ENCODE peak calls at places on chromosomes 3 and 15, in four cellular contexts. J is SJSA1; M is mesendoderm; C is CD4-positive, CD25-positive, alpha-beta regulatory T cell. L is an unnamed sample.

GRCh38 chr15:22979069-22979698 is 984 bp downstream of the CYFIP1 start:
- DNase-seq in J (peak), M (peak), C (no peak), L (peak)

GRCh38 chr3:52839892-52840545 is 5.2 kb upstream of the MUSTN1 start:
- DNase-seq in J (no peak), M (no peak), C (no peak), L (no peak)

GRCh38 chr15:98169551-98169950 is 209.0 kb downstream of the ARRDC4 start:
- DNase-seq in J (no peak), M (no peak), C (no peak), L (no peak)

GRCh38 chr15:68047826-68048225 is 6.3 kb upstream of the PIAS1 start:
- DNase-seq in J (no peak), M (no peak), C (no peak), L (no peak)

GRCh38 chr15:65603559-65603958 is 7.4 kb downstream of the INTS14 start:
- DNase-seq in J (no peak), M (no peak), C (no peak), L (no peak)

GRCh38 chr3:74360406-74360805 is 254.1 kb downstream of the CNTN3 start:
- DNase-seq in J (no peak), M (no peak), C (no peak), L (no peak)

GRCh38 chr3:185351371-185351770 is 11.6 kb upstream of the MAP3K13 start:
- DNase-seq in J (no peak), M (no peak), C (no peak), L (no peak)

GRCh38 chr15:35000511-35000910 is 12.4 kb upstream of the ZNF770 start:
- DNase-seq in J (no peak), M (no peak), C (no peak), L (no peak)

GRCh38 chr3:197458179-197458707 is 97.5 kb downstream of the BDH1 start:
- DNase-seq in J (no peak), M (no peak), C (no peak), L (peak)

GRCh38 chr3:105906834-105907233 is 38.0 kb upstream of the CBLB start:
- DNase-seq in J (no peak), M (no peak), C (no peak), L (no peak)

GRCh38 chr3:47578691-47579632 is at the start of gene CSPG5:
- DNase-seq in J (no peak), M (no peak), C (peak), L (peak)

GRCh38 chr3:130671545-130671944 is 75.1 kb downstream of the PIK3R4 start:
- DNase-seq in J (no peak), M (peak), C (no peak), L (no peak)

GRCh38 chr3:71944482-71944881 is 159.5 kb upstream of the PROK2 start:
- DNase-seq in J (no peak), M (no peak), C (no peak), L (no peak)

GRCh38 chr15:79265987-79266579 is 16.4 kb upstream of the ANKRD34C start:
- DNase-seq in J (no peak), M (no peak), C (no peak), L (no peak)

GRCh38 chr3:55042591-55042990 is 114.7 kb upstream of the LRTM1 start:
- DNase-seq in J (no peak), M (no peak), C (no peak), L (no peak)

GRCh38 chr3:128549283-128550112 is 56.5 kb upstream of the GATA2 start:
- DNase-seq in J (peak), M (peak), C (no peak), L (no peak)

GRCh38 chr3:116067275-116067674 is 378.0 kb downstream of the LSAMP start:
- DNase-seq in J (no peak), M (no peak), C (no peak), L (no peak)

GRCh38 chr3:49683162-49683561 is 6.1 kb downstream of the MST1 start:
- DNase-seq in J (no peak), M (no peak), C (no peak), L (no peak)

GRCh38 chr3:29525254-29525881 is 244.5 kb downstream of the RBMS3 start:
- DNase-seq in J (no peak), M (no peak), C (no peak), L (no peak)

GRCh38 chr3:127026036-127026435 is 43.1 kb downstream of the PLXNA1 start:
- DNase-seq in J (no peak), M (no peak), C (no peak), L (no peak)

GRCh38 chr15:58361291-58361759 is 70.5 kb upstream of the LIPC start:
- DNase-seq in J (peak), M (no peak), C (no peak), L (no peak)

DNA sequence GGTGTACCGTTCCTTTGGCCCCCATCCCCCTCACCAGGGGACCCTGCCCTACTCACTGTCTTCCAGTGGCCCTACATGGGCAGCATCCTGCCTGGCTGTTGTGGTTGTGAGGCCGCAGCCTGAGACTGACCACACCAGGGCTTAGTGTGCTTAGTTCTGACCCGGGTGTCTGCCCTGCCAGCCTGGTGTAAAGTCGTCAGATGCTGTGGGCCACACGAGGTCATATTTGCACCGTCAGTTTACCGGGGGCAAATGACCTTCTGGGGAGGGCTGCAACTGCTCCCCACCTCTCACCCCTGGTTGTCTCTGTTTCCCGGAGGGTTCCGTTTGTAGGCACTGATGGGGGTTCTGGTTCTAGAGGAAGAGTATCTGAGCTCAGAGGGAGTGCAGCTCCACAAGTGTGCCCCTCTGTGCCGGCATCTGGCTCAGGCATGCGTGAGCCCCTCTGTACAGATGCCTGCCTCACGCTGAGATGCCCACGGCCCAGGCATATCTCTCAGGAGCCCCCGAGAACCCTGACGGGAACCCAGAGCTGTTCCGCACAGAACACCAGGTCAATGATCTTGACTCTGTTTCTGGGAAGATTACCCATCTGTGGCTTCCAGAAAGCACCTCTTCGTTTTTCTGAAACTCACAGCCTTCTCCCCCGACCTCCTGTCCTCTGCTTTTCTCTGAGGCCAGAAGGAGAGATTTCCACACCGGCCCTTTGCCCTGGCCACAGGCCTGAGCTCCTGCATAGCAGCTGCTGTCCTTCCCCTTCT is 19.2 kb downstream of the KLF13 start:
- DNase-seq in J (peak), M (no peak), C (no peak), L (no peak)
- H3K4me3 ChIP-seq in J (peak), M (no peak), C (peak), L (peak)

DNA sequence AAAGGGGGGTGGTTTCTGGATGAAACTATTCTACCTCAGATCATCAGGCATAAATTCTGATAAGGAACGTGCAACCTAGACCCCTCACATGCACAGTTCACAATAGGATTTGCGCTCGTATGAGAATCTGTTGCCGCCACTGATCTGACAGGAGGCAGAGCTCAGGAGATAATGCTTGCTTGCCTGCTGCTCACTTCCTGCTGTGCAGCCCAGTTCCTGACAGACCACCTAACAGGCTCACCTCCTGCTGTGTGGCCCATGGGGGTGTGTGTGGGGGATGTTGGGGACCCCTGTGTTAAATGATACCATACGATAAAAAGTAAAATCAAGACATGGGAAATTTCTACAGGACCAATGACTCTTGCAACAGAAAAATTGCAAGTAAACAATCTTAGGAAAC is 24.0 kb downstream of the CP start:
- DNase-seq in J (no peak), M (peak), C (no peak), L (no peak)
- H3K4me3 ChIP-seq in J (no peak), M (no peak), C (no peak), L (no peak)

DNA sequence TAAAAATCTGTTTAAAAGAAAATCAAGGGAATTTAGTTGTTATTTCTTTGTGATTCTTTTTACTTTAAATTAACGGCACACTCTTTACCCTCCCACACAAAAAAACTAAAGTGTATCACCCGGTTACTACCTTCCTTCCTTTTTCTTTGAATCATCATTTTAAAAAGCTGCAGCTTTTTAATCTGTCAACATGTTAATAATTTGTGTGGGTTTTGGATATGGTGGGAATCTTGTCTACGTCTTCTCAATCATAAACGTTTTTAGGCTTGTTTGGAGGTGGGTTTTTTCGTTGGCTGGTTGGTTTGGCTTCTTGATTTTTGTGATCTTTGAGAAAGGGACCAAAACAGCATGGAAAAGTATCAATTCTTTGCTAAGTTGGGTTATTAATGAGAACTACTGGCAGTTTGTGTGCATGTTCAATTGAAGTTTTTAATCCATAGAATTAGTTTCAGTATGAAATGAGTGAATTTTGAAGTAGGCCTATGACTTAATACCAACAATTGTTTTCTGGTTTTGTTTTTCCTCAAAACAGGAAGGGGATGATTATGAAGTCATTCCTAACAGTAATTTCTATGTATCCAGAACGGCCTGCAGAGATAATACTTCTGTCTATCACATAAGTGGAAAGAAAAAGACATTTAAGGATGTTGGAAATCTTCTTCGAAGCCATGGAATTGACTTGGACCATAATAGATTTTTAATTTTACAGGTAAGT is 4.5 kb downstream of the SMC4 start:
- DNase-seq in J (peak), M (no peak), C (no peak), L (no peak)
- H3K4me3 ChIP-seq in J (peak), M (no peak), C (peak), L (peak)

GRCh38 chr3:170361711-170362110 is 4.2 kb downstream of the SKIL start:
- DNase-seq in J (no peak), M (no peak), C (no peak), L (no peak)
- H3K4me3 ChIP-seq in J (no peak), M (peak), C (no peak), L (no peak)

GRCh38 chr15:72379856-72380255 is 4.0 kb upstream of the HEXA start:
- DNase-seq in J (no peak), M (no peak), C (no peak), L (no peak)

GRCh38 chr15:72380743-72381142 is 4.9 kb upstream of the HEXA start:
- DNase-seq in J (no peak), M (no peak), C (no peak), L (no peak)

GRCh38 chr15:72375501-72375845 is 341 bp downstream of the HEXA start:
- DNase-seq in J (no peak), M (no peak), C (no peak), L (no peak)

DNA sequence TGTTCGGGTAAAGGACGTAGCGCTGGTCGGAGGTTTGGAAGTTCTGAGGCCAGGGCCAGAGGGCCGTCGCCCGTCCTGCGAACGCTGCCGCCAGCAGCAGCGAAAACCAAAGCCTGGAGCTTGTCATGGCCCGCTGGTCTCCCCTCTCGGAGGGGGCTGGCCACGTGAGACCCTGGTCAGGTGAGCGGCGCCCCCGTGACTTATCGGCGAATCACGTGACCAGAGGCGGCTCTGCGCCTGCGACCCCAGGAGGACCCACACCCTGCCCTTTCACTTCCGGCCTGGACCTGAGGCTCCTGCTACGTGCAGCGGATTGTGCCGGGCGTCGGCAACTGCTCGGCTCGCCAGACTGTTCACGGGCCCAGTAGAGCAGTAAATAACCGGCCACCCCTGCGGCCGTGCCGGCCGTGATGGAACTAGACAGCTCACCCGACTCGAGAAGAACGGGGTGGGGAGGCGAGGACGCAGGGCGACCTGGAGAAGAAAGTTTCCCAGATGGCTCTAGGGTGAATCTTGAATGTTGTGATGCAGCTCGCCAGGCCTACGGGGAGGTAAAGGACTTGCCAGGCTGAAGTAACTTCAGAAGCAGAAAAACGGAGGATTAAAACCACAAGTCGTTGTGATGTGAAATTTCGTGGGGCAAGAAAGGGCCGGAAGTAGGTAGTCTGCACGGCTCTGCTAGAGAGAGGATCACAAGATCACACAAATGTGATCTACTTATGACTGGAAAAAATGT is at the start of gene HEXA:
- DNase-seq in J (peak), M (peak), C (peak), L (peak)
- H3K4me3 ChIP-seq in J (peak), M (peak), C (peak), L (peak)

DNA sequence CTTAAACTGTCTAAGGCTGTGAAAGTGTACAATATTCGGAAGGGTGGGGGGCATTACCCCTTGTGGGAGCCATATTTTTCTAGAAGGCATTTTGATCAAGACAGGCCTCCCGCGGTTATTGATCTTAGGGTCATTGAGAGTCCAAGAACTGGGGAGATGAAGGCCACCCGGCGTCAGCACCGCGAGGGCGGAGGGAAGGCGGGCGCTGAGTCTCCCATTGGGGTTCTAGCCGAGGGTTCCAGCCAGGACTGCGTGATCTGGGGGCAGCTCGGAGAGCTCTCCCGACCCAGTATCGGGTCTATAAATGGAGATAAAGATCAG is 755 bp upstream of the ST8SIA2 start:
- DNase-seq in J (no peak), M (no peak), C (no peak), L (no peak)
- H3K4me3 ChIP-seq in J (no peak), M (no peak), C (no peak), L (no peak)

GRCh38 chr3:194571491-194571941 is 61.7 kb downstream of the TMEM44 start:
- DNase-seq in J (no peak), M (no peak), C (no peak), L (no peak)
- H3K4me3 ChIP-seq in J (no peak), M (no peak), C (no peak), L (no peak)

GRCh38 chr3:191263850-191264249 is 64.8 kb downstream of the OSTN start:
- DNase-seq in J (no peak), M (no peak), C (no peak), L (no peak)

GRCh38 chr3:191261304-191261638 is 62.2 kb downstream of the OSTN start:
- DNase-seq in J (no peak), M (no peak), C (no peak), L (no peak)

GRCh38 chr3:191262650-191263049 is 63.6 kb downstream of the OSTN start:
- DNase-seq in J (no peak), M (no peak), C (no peak), L (no peak)

GRCh38 chr3:191260431-191261303 is 61.6 kb downstream of the OSTN start:
- DNase-seq in J (no peak), M (no peak), C (no peak), L (no peak)

DNA sequence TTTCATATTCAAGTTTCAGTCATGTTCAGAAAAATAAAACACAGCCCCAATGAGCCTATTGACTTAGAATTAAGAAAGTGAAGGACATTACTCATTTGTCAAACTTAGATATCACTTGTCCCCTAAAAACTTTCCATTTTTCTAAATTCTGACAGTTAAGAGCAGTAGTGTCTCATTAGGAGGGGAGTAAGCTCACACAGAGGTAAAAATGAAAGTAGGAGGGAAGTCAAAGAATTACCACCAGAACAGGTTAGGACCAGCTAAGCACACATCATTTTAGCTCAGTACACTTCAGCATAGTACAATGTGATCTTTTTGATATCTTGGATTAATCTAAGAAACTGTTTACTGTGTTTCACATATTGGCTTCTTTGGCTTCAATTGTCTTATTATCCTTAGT is 64.3 kb downstream of the OSTN start:
- DNase-seq in J (no peak), M (no peak), C (no peak), L (no peak)
- H3K4me3 ChIP-seq in J (no peak), M (no peak), C (peak), L (no peak)

DNA sequence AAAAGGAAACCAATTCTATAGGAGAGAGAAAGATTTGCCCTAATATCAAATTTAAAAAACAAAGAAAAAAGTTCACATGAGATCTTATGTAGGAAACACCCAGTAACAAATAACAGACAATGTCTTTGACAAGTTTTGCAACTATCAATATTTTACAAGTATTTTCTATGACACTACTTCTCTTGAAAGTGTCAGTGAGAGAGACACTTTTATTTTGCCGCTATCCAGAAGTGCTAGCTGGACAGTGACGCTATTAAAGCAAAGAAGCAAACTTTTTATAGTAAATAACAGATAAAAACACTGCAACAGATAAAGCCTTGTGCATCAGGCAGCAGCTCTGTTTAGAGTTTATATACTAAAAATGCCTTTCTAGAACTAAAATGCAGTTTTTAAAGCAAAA is 13.3 kb downstream of the LYSMD2 start:
- DNase-seq in J (no peak), M (no peak), C (no peak), L (no peak)
- H3K4me3 ChIP-seq in J (no peak), M (no peak), C (no peak), L (no peak)

L was measured in CD4-positive, alpha-beta memory T cell.